ENCODE peak calls at places on chromosomes 3 and 15, in five cellular contexts. I, G, J, U and T are unnamed samples.

GRCh38 chr3:89278305-89278704 is 170.9 kb downstream of the EPHA3 start:
- DNase-seq in I (no peak), G (no peak), J (no peak), U (no peak), T (no peak)

GRCh38 chr3:77605865-77606264 is 566.0 kb downstream of the ROBO2 start:
- DNase-seq in I (peak; percentile 13), G (no peak), J (no peak), U (no peak), T (no peak)

GRCh38 chr3:195441971-195442572 is 748 bp downstream of the ACAP2 start:
- DNase-seq in I (no peak), G (peak; percentile 30), J (peak; percentile 43), U (no peak), T (peak; percentile 67)

GRCh38 chr15:48652510-48653076 is 7.1 kb upstream of the FBN1 start:
- DNase-seq in I (no peak), G (no peak), J (no peak), U (no peak), T (no peak)

GRCh38 chr3:47034868-47035489 is 55.5 kb downstream of the NBEAL2 start:
- DNase-seq in I (no peak), G (no peak), J (no peak), U (no peak), T (no peak)

GRCh38 chr3:65118279-65118678 is 430.5 kb upstream of the ADAMTS9 start:
- DNase-seq in I (no peak), G (no peak), J (no peak), U (no peak), T (no peak)

GRCh38 chr3:69558912-69559311 is 173.0 kb upstream of the FRMD4B start:
- DNase-seq in I (no peak), G (no peak), J (no peak), U (no peak), T (peak; percentile 62)

GRCh38 chr3:143363276-143363675 is 243.7 kb downstream of the CHST2 start:
- DNase-seq in I (no peak), G (no peak), J (no peak), U (no peak), T (no peak)

GRCh38 chr3:6528951-6529350 is 332.0 kb upstream of the GRM7 start:
- DNase-seq in I (peak; percentile 35), G (no peak), J (no peak), U (no peak), T (no peak)

GRCh38 chr15:32029409-32029861 is 880 bp upstream of the CHRNA7 start:
- DNase-seq in I (no peak), G (peak; percentile 62), J (no peak), U (no peak), T (no peak)
- TF ChIP-seq CTCF in I (peak; percentile 49), G (peak; percentile 61), J (no peak), U (no peak), T (no peak)

GRCh38 chr3:31265646-31266423 is 266.9 kb upstream of the STT3B start:
- DNase-seq in I (no peak), G (no peak), J (no peak), U (no peak), T (no peak)
- TF ChIP-seq CTCF in I (no peak), G (no peak), J (no peak), U (no peak), T (peak; percentile 52)

GRCh38 chr3:54999801-55000200 is 71.9 kb upstream of the LRTM1 start:
- DNase-seq in I (no peak), G (no peak), J (no peak), U (no peak), T (no peak)

GRCh38 chr3:55002416-55002930 is 74.6 kb upstream of the LRTM1 start:
- DNase-seq in I (no peak), G (no peak), J (no peak), U (no peak), T (no peak)

GRCh38 chr3:55000546-55000945 is 72.7 kb upstream of the LRTM1 start:
- DNase-seq in I (no peak), G (no peak), J (no peak), U (peak; percentile 64), T (no peak)

GRCh38 chr3:55000946-55001345 is 73.1 kb upstream of the LRTM1 start:
- DNase-seq in I (no peak), G (no peak), J (no peak), U (no peak), T (no peak)

DNA sequence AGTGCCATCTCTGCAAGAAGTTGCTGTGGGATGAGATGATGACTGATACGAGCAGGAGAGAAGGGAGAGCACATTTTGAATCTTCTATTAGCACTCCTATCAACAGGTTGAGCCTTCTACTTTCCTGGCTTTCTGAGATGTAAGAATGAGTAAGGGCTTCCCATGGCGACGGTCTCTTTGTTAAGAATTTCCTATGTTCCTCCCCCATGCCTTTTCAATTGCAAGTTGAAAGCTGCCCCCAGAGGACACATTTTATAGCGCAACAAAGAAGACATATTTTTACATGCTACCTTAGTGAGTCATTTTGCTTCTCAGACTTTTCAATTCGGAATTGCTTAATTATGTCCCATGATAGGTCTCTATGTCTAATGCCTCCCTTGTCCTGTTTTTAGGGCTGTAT is 71.3 kb upstream of the LRTM1 start:
- DNase-seq in I (peak; percentile 54), G (peak; percentile 12), J (no peak), U (peak; percentile 80), T (no peak)
- TF ChIP-seq CTCF in I (peak; percentile 71), G (peak; percentile 62), J (no peak), U (peak; percentile 66), T (peak; percentile 34)

DNA sequence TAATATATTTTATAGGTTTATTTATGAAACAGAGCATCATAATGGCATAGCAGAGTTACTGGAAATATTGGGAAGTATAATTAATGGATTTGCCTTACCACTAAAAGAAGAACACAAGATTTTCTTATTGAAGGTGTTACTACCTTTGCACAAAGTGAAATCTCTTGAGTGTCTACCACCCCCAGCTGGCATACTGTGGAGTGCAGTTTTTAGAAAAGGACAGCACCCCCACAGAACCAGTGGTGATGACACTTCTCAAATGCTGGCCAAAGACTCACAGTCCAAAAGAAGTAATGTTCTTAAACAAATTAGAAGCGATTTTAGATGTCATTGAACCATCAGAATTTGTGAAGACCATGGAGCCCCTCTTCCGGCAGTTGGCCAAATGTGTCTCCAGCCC is 58.1 kb downstream of the DNAH1 start:
- DNase-seq in I (no peak), G (no peak), J (no peak), U (no peak), T (no peak)
- TF ChIP-seq CTCF in I (peak; percentile 43), G (no peak), J (no peak), U (no peak), T (no peak)

DNA sequence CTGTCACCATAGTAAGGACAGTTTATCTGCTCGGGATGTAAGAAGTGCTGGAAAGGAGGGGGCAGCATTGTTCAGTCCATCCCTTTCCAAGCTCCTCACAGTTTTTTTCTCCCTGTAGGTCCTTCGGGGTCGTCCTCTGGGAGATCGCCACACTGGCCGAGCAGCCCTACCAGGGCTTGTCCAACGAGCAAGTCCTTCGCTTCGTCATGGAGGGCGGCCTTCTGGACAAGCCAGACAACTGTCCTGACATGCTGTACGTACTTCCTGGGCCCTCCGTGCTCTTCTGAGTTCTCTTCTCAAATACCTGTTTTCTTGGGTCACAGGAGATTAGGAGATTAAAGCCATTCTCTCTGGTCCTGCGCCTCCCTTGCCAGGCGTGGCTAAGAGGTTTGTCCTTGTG is 59.1 kb downstream of the PGPEP1L start:
- DNase-seq in I (no peak), G (no peak), J (no peak), U (no peak), T (no peak)
- TF ChIP-seq CTCF in I (no peak), G (no peak), J (no peak), U (no peak), T (no peak)

DNA sequence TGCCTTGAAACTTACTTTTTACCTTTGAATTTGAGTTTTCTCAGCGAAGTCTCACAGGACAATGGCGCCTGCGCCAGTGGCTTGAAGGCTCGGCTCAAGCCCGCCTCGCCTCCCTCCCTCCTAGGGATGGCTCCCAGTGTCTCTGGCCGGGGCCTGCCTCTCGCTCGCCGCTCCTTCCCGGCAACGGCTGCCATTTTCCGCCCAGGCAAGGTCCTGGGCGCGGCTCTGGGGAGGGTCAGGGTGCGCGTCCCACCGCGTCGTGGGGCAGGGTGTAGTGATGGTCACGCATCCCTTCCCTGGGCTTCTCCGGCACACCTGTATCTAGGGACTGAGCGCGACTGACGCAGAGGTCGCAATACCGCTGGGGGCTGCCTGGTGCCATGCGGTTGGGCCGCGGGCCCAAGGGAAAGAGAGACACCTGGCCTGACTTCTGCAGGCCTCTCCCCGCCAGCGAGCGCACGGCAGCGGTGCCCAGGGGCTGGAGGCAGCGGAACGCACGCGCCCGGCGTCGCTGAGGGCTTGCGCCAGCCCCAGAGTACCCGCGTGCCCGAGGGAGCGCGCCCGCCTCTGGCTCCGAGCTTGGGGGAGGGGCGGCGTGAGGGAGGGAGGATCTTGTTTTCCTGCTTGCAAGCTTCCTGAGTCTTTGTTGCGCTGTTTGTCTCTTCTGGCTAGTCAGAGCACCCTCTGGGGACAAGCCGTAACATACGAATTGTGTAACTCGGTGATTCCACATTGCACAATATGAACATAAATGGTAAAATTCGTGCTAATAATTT is 20.7 kb upstream of the FEM1B start:
- DNase-seq in I (no peak), G (peak; percentile 89), J (no peak), U (peak; percentile 76), T (peak; percentile 87)
- TF ChIP-seq CTCF in I (peak; percentile 45), G (no peak), J (no peak), U (no peak), T (no peak)